ENCODE peak calls at places on chromosomes 6 and 20, in six cellular contexts. X is LoVo; T is HepG2; N is HT-29; P is stimulated activated CD8-positive, alpha-beta memory T cell treated with anti-CD3 and anti-CD28 coated beads, Interleukin-12 subunit alpha, Interleukin-12 subunit beta, amount 100 ng/mL, for 1 hour; A is NCI-H510A treated with DMSO at 0.1 percent for 48 hours. V is an unnamed sample.

GRCh38 chr6:138291849-138292181 is 73.5 kb upstream of the PBOV1 start:
- DNase-seq in X (no peak), P (no peak), T (no peak), N (no peak), A (no peak), V (no peak)

GRCh38 chr20:44526129-44526528 is 4.3 kb upstream of the SERINC3 start:
- DNase-seq in P (no peak), X (peak), A (no peak), T (peak), N (peak), V (no peak)

GRCh38 chr20:36299459-36299858 is 6.7 kb upstream of the DLGAP4 start:
- DNase-seq in P (no peak), X (no peak), A (no peak), T (no peak), N (no peak), V (no peak)

GRCh38 chr6:34349226-34349625 is 43.2 kb downstream of the NUDT3 start:
- DNase-seq in P (no peak), N (no peak), X (no peak), T (no peak), A (no peak), V (no peak)

GRCh38 chr20:50762435-50763201 is 31.2 kb downstream of the PARD6B start:
- DNase-seq in T (peak), P (no peak), X (no peak), A (no peak), N (peak), V (no peak)

GRCh38 chr20:36167826-36168634 is 13.5 kb downstream of the EPB41L1 start:
- DNase-seq in T (no peak), X (no peak), A (no peak), P (no peak), N (no peak), V (no peak)

GRCh38 chr20:25090492-25091429 is 8.8 kb upstream of the VSX1 start:
- DNase-seq in A (peak), T (no peak), P (peak), N (no peak), X (no peak), V (no peak)

GRCh38 chr20:32922466-32922865 is 63.7 kb downstream of the EFCAB8 start:
- DNase-seq in T (no peak), A (no peak), P (no peak), N (no peak), X (no peak), V (no peak)

GRCh38 chr6:106536357-106536756 is 92.9 kb downstream of the RTN4IP1 start:
- DNase-seq in T (no peak), X (no peak), A (no peak), P (no peak), N (no peak), V (no peak)

GRCh38 chr20:10673176-10673830 is 496 bp downstream of the JAG1 start:
- DNase-seq in A (peak), P (no peak), T (no peak), N (no peak), X (peak), V (peak)

GRCh38 chr6:134593442-134593841 is 275.5 kb upstream of the SGK1 start:
- DNase-seq in T (no peak), X (no peak), N (no peak), A (peak), P (no peak), V (no peak)

GRCh38 chr6:42260424-42260888 is 42.8 kb upstream of the MRPS10 start:
- DNase-seq in X (no peak), A (no peak), T (peak), N (peak), P (no peak), V (peak)

GRCh38 chr20:10761232-10761631 is 87.4 kb upstream of the JAG1 start:
- DNase-seq in X (no peak), N (no peak), P (no peak), A (no peak), T (peak), V (no peak)

GRCh38 chr6:129853996-129854711 is 7.0 kb downstream of the TMEM244 start:
- DNase-seq in N (peak), T (no peak), X (no peak), P (no peak), A (no peak), V (no peak)

GRCh38 chr6:15264902-15265761 is 19.3 kb downstream of the JARID2 start:
- DNase-seq in P (no peak), X (no peak), N (no peak), A (no peak), T (no peak), V (no peak)

GRCh38 chr6:35960192-35960591 is 39.3 kb upstream of the SRPK1 start:
- DNase-seq in A (no peak), T (no peak), P (no peak), X (no peak), N (no peak), V (no peak)

GRCh38 chr6:34095136-34095505 is 50.8 kb downstream of the GRM4 start:
- DNase-seq in P (no peak), T (no peak), N (no peak), A (peak), X (no peak), V (no peak)

GRCh38 chr6:45500924-45501816 is 123.4 kb upstream of the SUPT3H start:
- DNase-seq in N (no peak), P (no peak), X (no peak), T (peak), A (no peak), V (peak)

GRCh38 chr6:63556369-63556768 is 15.9 kb upstream of the LOC128125822 start:
- DNase-seq in A (no peak), P (no peak), T (no peak), N (no peak), X (no peak), V (no peak)

GRCh38 chr20:62437985-62438384 is 10.6 kb upstream of the RBBP8NL start:
- DNase-seq in N (no peak), X (no peak), P (no peak), A (no peak), T (no peak), V (no peak)

GRCh38 chr20:1830240-1830639 is 65.0 kb upstream of the SIRPA start:
- DNase-seq in X (peak), N (no peak), P (no peak), A (no peak), T (no peak), V (no peak)

GRCh38 chr6:27553123-27553904 is 80.4 kb upstream of the ZNF184 start:
- DNase-seq in A (no peak), N (no peak), X (no peak), T (peak), P (no peak), V (peak)

GRCh38 chr6:112286010-112286409 is 31.6 kb upstream of the LAMA4 start:
- DNase-seq in N (no peak), A (no peak), P (peak), T (no peak), X (no peak), V (no peak)

GRCh38 chr6:5497896-5498578 is 236.7 kb downstream of the FARS2 start:
- DNase-seq in X (no peak), N (no peak), T (no peak), A (no peak), P (no peak), V (no peak)

GRCh38 chr20:35319206-35320197 is 27.3 kb upstream of the FAM83C start:
- DNase-seq in N (no peak), A (peak), X (peak), P (no peak), T (no peak), V (no peak)

GRCh38 chr20:35318502-35319157 is 26.4 kb upstream of the FAM83C start:
- DNase-seq in N (peak), X (peak), T (peak), A (peak), P (no peak), V (no peak)

GRCh38 chr20:57420571-57421257 is 29.5 kb downstream of the RBM38 start:
- DNase-seq in N (no peak), X (no peak), T (no peak), P (no peak), A (no peak), V (no peak)

GRCh38 chr6:139753198-139753861 is 378.9 kb upstream of the CITED2 start:
- DNase-seq in T (peak), A (no peak), N (no peak), P (no peak), X (no peak), V (no peak)

GRCh38 chr6:24481449-24481848 is 7.9 kb downstream of the GPLD1 start:
- DNase-seq in N (no peak), P (no peak), A (no peak), X (no peak), T (no peak), V (no peak)

GRCh38 chr20:1702288-1702687 is 44.7 kb upstream of the SIRPG start:
- DNase-seq in X (no peak), T (no peak), P (no peak), A (no peak), N (no peak), V (no peak)

GRCh38 chr6:170443151-170443662 is 109.9 kb downstream of the PSMB1 start:
- DNase-seq in N (peak), A (peak), X (no peak), T (no peak), P (no peak), V (peak)

GRCh38 chr6:15997751-15998388 is 131.0 kb upstream of the MYLIP start:
- DNase-seq in T (no peak), P (no peak), A (no peak), N (no peak), X (no peak), V (peak)